ENCODE peak calls at places on chromosomes 5 and 9, in nine cellular contexts. N is HCT116, Z is endothelial cell of umbilical vein, D is IMR-90, C is GM12878, M is SK-N-SH, K is H1, Y is K562, H is H9. R is an unnamed sample.

GRCh38 chr5:119078870-119079269 is 8.0 kb downstream of the DMXL1 start:
- DNase-seq in N (no peak), Z (no peak), D (peak; percentile 38), C (no peak), M (no peak), K (no peak), Y (no peak), H (no peak), R (no peak)

GRCh38 chr9:97462159-97462558 is 39.3 kb upstream of the TMOD1 start:
- DNase-seq in N (no peak), Z (no peak), D (no peak), C (no peak), M (no peak), K (no peak), Y (no peak), H (no peak), R (no peak)

GRCh38 chr9:21523021-21524014 is 41.2 kb upstream of the IFNE start:
- DNase-seq in N (no peak), Z (no peak), D (no peak), C (no peak), M (no peak), K (no peak), Y (no peak), H (no peak), R (no peak)

GRCh38 chr9:16771352-16771751 is 99.1 kb downstream of the BNC2 start:
- DNase-seq in N (no peak), Z (no peak), D (peak; percentile 34), C (no peak), M (no peak), K (no peak), Y (no peak), H (no peak), R (no peak)

GRCh38 chr9:35605336-35606137 is 475 bp downstream of the TESK1 start:
- DNase-seq in N (no peak), Z (no peak), D (no peak), C (no peak), M (peak; percentile 88), K (no peak), Y (no peak), H (no peak), R (peak; percentile 46)

GRCh38 chr5:8813180-8813579 is 732.7 kb downstream of the SEMA5A start:
- DNase-seq in N (no peak), Z (no peak), D (no peak), C (no peak), M (no peak), K (no peak), Y (no peak), H (no peak), R (no peak)

GRCh38 chr9:117153021-117153420 is 261.8 kb downstream of the ASTN2 start:
- DNase-seq in N (no peak), Z (no peak), D (peak; percentile 57), C (no peak), M (no peak), K (no peak), Y (no peak), H (no peak), R (no peak)

GRCh38 chr5:145360936-145361335 is 474.2 kb downstream of the PRELID2 start:
- DNase-seq in N (no peak), Z (no peak), D (peak; percentile 42), C (no peak), M (no peak), K (no peak), Y (no peak), H (no peak), R (no peak)

GRCh38 chr9:121691890-121692289 is 40.5 kb downstream of the DAB2IP start:
- DNase-seq in N (no peak), Z (no peak), D (no peak), C (no peak), M (no peak), K (no peak), Y (no peak), H (no peak), R (no peak)

GRCh38 chr9:129185991-129186390 is 7.9 kb upstream of the IER5L start:
- DNase-seq in N (no peak), Z (no peak), D (peak; percentile 17), C (no peak), M (no peak), K (no peak), Y (no peak), H (no peak), R (no peak)

GRCh38 chr9:131298816-131299215 is 9.3 kb downstream of the PLPP7 start:
- DNase-seq in N (no peak), Z (no peak), D (no peak), C (no peak), M (no peak), K (no peak), Y (no peak), H (no peak), R (no peak)

GRCh38 chr9:131298341-131298740 is 8.8 kb downstream of the PLPP7 start:
- DNase-seq in N (no peak), Z (no peak), D (no peak), C (no peak), M (no peak), K (no peak), Y (no peak), H (no peak), R (no peak)

GRCh38 chr9:131297903-131298302 is 8.4 kb downstream of the PLPP7 start:
- DNase-seq in N (no peak), Z (no peak), D (no peak), C (no peak), M (no peak), K (no peak), Y (peak; percentile 52), H (no peak), R (no peak)

GRCh38 chr9:131296906-131297500 is 7.5 kb downstream of the PLPP7 start:
- DNase-seq in N (no peak), Z (no peak), D (no peak), C (no peak), M (no peak), K (no peak), Y (peak; percentile 46), H (no peak), R (no peak)

DNA sequence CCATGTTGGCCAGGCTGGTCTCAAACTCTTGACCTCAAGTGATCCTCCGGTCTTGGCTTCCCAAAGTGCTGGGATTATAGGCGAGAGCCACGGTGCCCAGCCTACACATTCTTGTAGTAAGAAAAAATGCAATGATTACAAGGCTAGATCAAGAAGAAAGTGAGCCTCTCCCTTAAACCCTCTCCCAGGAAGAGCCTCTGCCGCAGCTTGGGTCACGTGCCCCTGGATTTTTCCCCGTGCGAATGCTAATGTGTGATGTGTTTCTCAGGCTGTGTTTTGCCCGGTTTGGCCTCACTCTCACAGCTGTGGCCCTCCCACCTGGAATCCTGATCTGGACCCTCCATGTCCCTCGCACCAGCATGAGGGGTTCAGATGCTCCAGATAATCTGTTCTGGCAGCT is 6.9 kb downstream of the PLPP7 start:
- DNase-seq in N (no peak), Z (no peak), D (no peak), C (no peak), M (no peak), K (no peak), Y (no peak), H (no peak), R (no peak)
- H4K20me1 ChIP-seq in N (no peaks in the 10 kb centered on the region), Z (no peaks in the 10 kb centered on the region), D (no peaks in the 10 kb centered on the region), C (no peaks in the 10 kb centered on the region), M (no peaks in the 10 kb centered on the region), K (no peaks in the 10 kb centered on the region), Y (no peaks in the 10 kb centered on the region), H (no peaks in the 10 kb centered on the region), R (no peaks in the 10 kb centered on the region)

DNA sequence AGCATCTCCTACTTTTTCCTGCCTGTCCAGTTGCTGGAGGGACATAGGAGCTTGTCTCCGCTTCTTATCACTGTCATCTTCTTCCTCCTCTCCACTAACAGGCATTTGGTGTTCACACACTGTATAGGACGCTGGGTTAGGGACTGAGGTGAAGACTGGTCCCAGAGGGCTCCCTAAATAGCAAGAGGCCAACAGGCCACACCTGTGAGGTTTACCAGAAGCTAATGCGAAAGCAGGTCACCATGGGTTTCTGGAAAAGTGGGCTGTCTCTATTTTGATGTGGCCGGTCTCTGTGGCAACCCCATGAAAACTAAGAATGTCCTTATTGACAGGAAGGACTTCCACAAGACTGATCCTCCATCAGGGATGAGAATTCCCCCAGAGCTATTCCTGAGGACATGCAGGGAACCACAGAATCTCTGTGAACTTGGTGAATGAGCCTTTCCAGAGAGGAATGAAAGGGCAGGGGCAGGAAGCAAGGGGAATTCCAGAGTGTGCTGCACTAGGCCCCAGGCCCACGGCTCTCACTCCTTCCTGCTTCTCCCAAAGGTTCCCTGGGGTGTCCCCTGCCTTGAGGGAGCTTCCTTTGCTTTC is 61.7 kb downstream of the DAP start:
- DNase-seq in N (no peak), Z (peak; percentile 41), D (peak; percentile 44), C (no peak), M (no peak), K (no peak), Y (no peak), H (no peak), R (peak; percentile 83)
- H4K20me1 ChIP-seq in N (no peaks in the 10 kb centered on the region), Z (no peaks in the 10 kb centered on the region), D (peaks cover 24% of the 10 kb centered on the region), C (no peaks in the 10 kb centered on the region), M (peaks cover 12% of the 10 kb centered on the region), K (peaks cover 2% of the 10 kb centered on the region), Y (peaks cover 38% of the 10 kb centered on the region), H (no peaks in the 10 kb centered on the region), R (no peaks in the 10 kb centered on the region)

GRCh38 chr5:134124289-134125194 is 10.1 kb downstream of the TCF7 start:
- DNase-seq in N (peak; percentile 12), Z (no peak), D (peak; percentile 69), C (no peak), M (no peak), K (no peak), Y (no peak), H (no peak), R (no peak)
- H4K20me1 ChIP-seq in N (no peaks in the 10 kb centered on the region), Z (no peaks in the 10 kb centered on the region), D (peaks cover 24% of the 10 kb centered on the region), C (no peaks in the 10 kb centered on the region), M (peaks cover 15% of the 10 kb centered on the region), K (peaks cover 17% of the 10 kb centered on the region), Y (peaks cover 20% of the 10 kb centered on the region), H (peaks cover 3% of the 10 kb centered on the region), R (no peaks in the 10 kb centered on the region)

GRCh38 chr9:93510041-93510440 is 56.7 kb upstream of the FAM120AOS start:
- DNase-seq in N (no peak), Z (no peak), D (no peak), C (no peak), M (no peak), K (no peak), Y (no peak), H (no peak), R (no peak)

GRCh38 chr9:93505518-93506123 is 52.2 kb upstream of the FAM120AOS start:
- DNase-seq in N (no peak), Z (no peak), D (no peak), C (no peak), M (no peak), K (no peak), Y (no peak), H (no peak), R (no peak)

GRCh38 chr9:93507780-93508179 is 54.4 kb upstream of the FAM120AOS start:
- DNase-seq in N (no peak), Z (no peak), D (no peak), C (no peak), M (no peak), K (no peak), Y (no peak), H (no peak), R (no peak)

GRCh38 chr9:93509084-93509483 is 55.7 kb upstream of the FAM120AOS start:
- DNase-seq in N (no peak), Z (no peak), D (no peak), C (no peak), M (peak; percentile 33), K (no peak), Y (no peak), H (no peak), R (no peak)

DNA sequence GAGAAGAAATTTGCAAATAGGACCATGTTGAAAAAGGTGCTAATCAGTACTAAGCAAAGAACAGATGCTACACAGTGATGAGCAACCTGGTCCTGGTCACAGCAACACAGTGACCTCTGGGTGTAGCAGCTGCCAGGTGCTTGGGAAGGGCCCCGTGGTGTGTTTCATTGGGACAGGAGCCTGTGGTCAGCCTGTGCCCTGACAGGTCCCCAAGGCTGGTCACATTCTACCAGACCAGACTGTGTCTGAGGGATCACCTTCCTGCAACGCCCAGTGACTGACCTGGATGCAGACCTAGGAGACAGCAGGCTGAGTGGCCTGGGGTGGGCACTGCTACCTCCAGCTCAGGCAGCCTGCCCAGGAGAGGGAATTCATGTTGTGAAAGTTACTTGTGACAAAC is 54.8 kb upstream of the FAM120AOS start:
- DNase-seq in N (no peak), Z (no peak), D (no peak), C (no peak), M (no peak), K (no peak), Y (no peak), H (no peak), R (no peak)
- H4K20me1 ChIP-seq in N (peaks cover 4% of the 10 kb centered on the region), Z (no peaks in the 10 kb centered on the region), D (peaks cover 63% of the 10 kb centered on the region), C (no peaks in the 10 kb centered on the region), M (peaks cover 9% of the 10 kb centered on the region), K (peaks cover 13% of the 10 kb centered on the region), Y (peaks cover 16% of the 10 kb centered on the region), H (no peaks in the 10 kb centered on the region), R (no peaks in the 10 kb centered on the region)

R was measured in OCI-LY7.